ENCODE peak calls at places on chromosomes 6 and 20, in five cellular contexts. One of them, this sample, is unnamed.

GRCh38 chr6:44053106-44053756 is 74.0 kb downstream of the MRPL14 start:
- DNase-seq in right cardiac atrium: no peak
- DNase-seq in A549: no peak
- DNase-seq in Peyer's patch: no peak
- DNase-seq in heart left ventricle: no peak
- DNase-seq in this sample: no peak

GRCh38 chr6:85669735-85670194 is 27.1 kb upstream of the SYNCRIP start:
- DNase-seq in heart left ventricle: no peak
- DNase-seq in right cardiac atrium: no peak
- DNase-seq in Peyer's patch: peak; percentile 18
- DNase-seq in A549: no peak
- DNase-seq in this sample: peak; percentile 69

GRCh38 chr20:10352934-10353866 is 80.8 kb downstream of the MKKS start:
- DNase-seq in right cardiac atrium: no peak
- DNase-seq in Peyer's patch: no peak
- DNase-seq in A549: peak; percentile 31
- DNase-seq in heart left ventricle: no peak
- DNase-seq in this sample: no peak

GRCh38 chr6:36724514-36725385 is 27.1 kb downstream of the RAB44 start:
- DNase-seq in A549: peak; percentile 72
- DNase-seq in heart left ventricle: peak; percentile 42
- DNase-seq in Peyer's patch: peak; percentile 70
- DNase-seq in right cardiac atrium: peak; percentile 86
- DNase-seq in this sample: no peak

GRCh38 chr6:25366785-25367657 is 87.8 kb downstream of the CARMIL1 start:
- DNase-seq in right cardiac atrium: no peak
- DNase-seq in heart left ventricle: no peak
- DNase-seq in Peyer's patch: peak; percentile 36
- DNase-seq in A549: no peak
- DNase-seq in this sample: no peak

GRCh38 chr6:40395066-40395697 is 192.0 kb downstream of the LRFN2 start:
- DNase-seq in right cardiac atrium: no peak
- DNase-seq in heart left ventricle: no peak
- DNase-seq in A549: no peak
- DNase-seq in Peyer's patch: no peak
- DNase-seq in this sample: no peak

GRCh38 chr20:4087923-4088322 is 72.6 kb upstream of the RNF24 start:
- DNase-seq in right cardiac atrium: no peak
- DNase-seq in A549: no peak
- DNase-seq in Peyer's patch: no peak
- DNase-seq in heart left ventricle: no peak
- DNase-seq in this sample: no peak

GRCh38 chr20:59515013-59515905 is 89.1 kb upstream of the PHACTR3 start:
- DNase-seq in right cardiac atrium: peak; percentile 88
- DNase-seq in A549: peak; percentile 88
- DNase-seq in Peyer's patch: no peak
- DNase-seq in heart left ventricle: peak; percentile 61
- DNase-seq in this sample: no peak

GRCh38 chr6:119757467-119757866 is 407.9 kb upstream of the MAN1A1 start:
- DNase-seq in heart left ventricle: no peak
- DNase-seq in A549: no peak
- DNase-seq in right cardiac atrium: no peak
- DNase-seq in Peyer's patch: no peak
- DNase-seq in this sample: peak; percentile 8

GRCh38 chr6:158781692-158782373 is 37.3 kb downstream of the EZR start:
- DNase-seq in heart left ventricle: no peak
- DNase-seq in right cardiac atrium: no peak
- DNase-seq in Peyer's patch: no peak
- DNase-seq in A549: no peak
- DNase-seq in this sample: no peak

GRCh38 chr6:132669690-132670291 is 10.8 kb upstream of the TAAR1 start:
- DNase-seq in Peyer's patch: no peak
- DNase-seq in right cardiac atrium: no peak
- DNase-seq in heart left ventricle: no peak
- DNase-seq in A549: peak; percentile 15
- DNase-seq in this sample: no peak

GRCh38 chr6:43220439-43220951 is 8.8 kb downstream of the DNPH1 start:
- DNase-seq in right cardiac atrium: no peak
- DNase-seq in Peyer's patch: no peak
- DNase-seq in A549: no peak
- DNase-seq in heart left ventricle: no peak
- DNase-seq in this sample: no peak

GRCh38 chr6:144232434-144233223 is 52.5 kb upstream of the UTRN start:
- DNase-seq in right cardiac atrium: no peak
- DNase-seq in heart left ventricle: no peak
- DNase-seq in Peyer's patch: no peak
- DNase-seq in A549: no peak
- DNase-seq in this sample: no peak

GRCh38 chr20:32251470-32251869 is 26.0 kb upstream of the KIF3B start:
- DNase-seq in Peyer's patch: no peak
- DNase-seq in heart left ventricle: no peak
- DNase-seq in right cardiac atrium: no peak
- DNase-seq in A549: no peak
- DNase-seq in this sample: no peak

GRCh38 chr20:59845472-59845871 is 88.0 kb downstream of the SYCP2 start:
- DNase-seq in right cardiac atrium: no peak
- DNase-seq in A549: no peak
- DNase-seq in Peyer's patch: no peak
- DNase-seq in heart left ventricle: no peak
- DNase-seq in this sample: no peak

GRCh38 chr20:4856022-4856755 is 134.5 kb downstream of the PRND start:
- DNase-seq in A549: no peak
- DNase-seq in Peyer's patch: no peak
- DNase-seq in heart left ventricle: no peak
- DNase-seq in right cardiac atrium: no peak
- DNase-seq in this sample: no peak

GRCh38 chr20:45487231-45487635 is 17.7 kb downstream of the WFDC2 start:
- DNase-seq in right cardiac atrium: no peak
- DNase-seq in A549: peak; percentile 20
- DNase-seq in Peyer's patch: no peak
- DNase-seq in heart left ventricle: no peak
- DNase-seq in this sample: no peak

GRCh38 chr6:26270903-26271639 is 93.9 kb upstream of the BTN3A2 start:
- DNase-seq in right cardiac atrium: peak; percentile 73
- DNase-seq in Peyer's patch: peak; percentile 65
- DNase-seq in heart left ventricle: peak; percentile 60
- DNase-seq in A549: no peak
- DNase-seq in this sample: no peak

GRCh38 chr6:24809728-24810127 is 11.0 kb upstream of the ARMH2 start:
- DNase-seq in right cardiac atrium: no peak
- DNase-seq in Peyer's patch: no peak
- DNase-seq in A549: no peak
- DNase-seq in heart left ventricle: no peak
- DNase-seq in this sample: no peak

GRCh38 chr6:84872996-84873395 is 108.6 kb upstream of the TBX18 start:
- DNase-seq in right cardiac atrium: no peak
- DNase-seq in A549: no peak
- DNase-seq in Peyer's patch: no peak
- DNase-seq in heart left ventricle: no peak
- DNase-seq in this sample: no peak

GRCh38 chr6:34143884-34144580 is 1.9 kb downstream of the GRM4 start:
- DNase-seq in A549: peak; percentile 40
- DNase-seq in heart left ventricle: no peak
- DNase-seq in Peyer's patch: peak; percentile 36
- DNase-seq in right cardiac atrium: no peak
- DNase-seq in this sample: no peak

GRCh38 chr20:10864076-10864672 is 190.4 kb upstream of the JAG1 start:
- DNase-seq in heart left ventricle: peak; percentile 33
- DNase-seq in Peyer's patch: no peak
- DNase-seq in A549: no peak
- DNase-seq in right cardiac atrium: peak; percentile 73
- DNase-seq in this sample: no peak

GRCh38 chr6:27375613-27376079 is 12.9 kb upstream of the ZNF391 start:
- DNase-seq in Peyer's patch: no peak
- DNase-seq in right cardiac atrium: no peak
- DNase-seq in A549: no peak
- DNase-seq in heart left ventricle: no peak
- DNase-seq in this sample: no peak

GRCh38 chr6:134379086-134379485 is 61.2 kb upstream of the SGK1 start:
- DNase-seq in Peyer's patch: no peak
- DNase-seq in A549: no peak
- DNase-seq in right cardiac atrium: no peak
- DNase-seq in heart left ventricle: no peak
- DNase-seq in this sample: peak; percentile 97

GRCh38 chr6:113122060-113122459 is 735.1 kb upstream of the MARCKS start:
- DNase-seq in Peyer's patch: no peak
- DNase-seq in heart left ventricle: peak; percentile 18
- DNase-seq in A549: peak; percentile 46
- DNase-seq in right cardiac atrium: peak; percentile 20
- DNase-seq in this sample: peak; percentile 66

GRCh38 chr6:106883808-106884262 is 90.7 kb downstream of the CD24 start:
- DNase-seq in Peyer's patch: no peak
- DNase-seq in right cardiac atrium: no peak
- DNase-seq in heart left ventricle: no peak
- DNase-seq in A549: no peak
- DNase-seq in this sample: no peak

GRCh38 chr6:61585504-61585903 is 700.5 kb downstream of the KHDRBS2 start:
- DNase-seq in right cardiac atrium: no peak
- DNase-seq in Peyer's patch: no peak
- DNase-seq in A549: no peak
- DNase-seq in heart left ventricle: no peak
- DNase-seq in this sample: no peak

GRCh38 chr6:49713346-49713745 is at the start of gene CRISP2:
- DNase-seq in A549: no peak
- DNase-seq in heart left ventricle: no peak
- DNase-seq in right cardiac atrium: no peak
- DNase-seq in Peyer's patch: no peak
- DNase-seq in this sample: no peak

GRCh38 chr20:23132930-23133559 is 46.9 kb upstream of the CD93 start:
- DNase-seq in right cardiac atrium: peak; percentile 84
- DNase-seq in A549: no peak
- DNase-seq in Peyer's patch: no peak
- DNase-seq in heart left ventricle: peak; percentile 72
- DNase-seq in this sample: no peak

GRCh38 chr6:34015576-34015975 is 130.3 kb downstream of the GRM4 start:
- DNase-seq in A549: no peak
- DNase-seq in heart left ventricle: no peak
- DNase-seq in Peyer's patch: no peak
- DNase-seq in right cardiac atrium: no peak
- DNase-seq in this sample: no peak

GRCh38 chr6:24981385-24981758 is 45.6 kb upstream of the RIPOR2 start:
- DNase-seq in right cardiac atrium: no peak
- DNase-seq in Peyer's patch: no peak
- DNase-seq in heart left ventricle: no peak
- DNase-seq in A549: no peak
- DNase-seq in this sample: no peak

GRCh38 chr6:163340201-163340887 is 74.2 kb upstream of the QKI start:
- DNase-seq in right cardiac atrium: no peak
- DNase-seq in heart left ventricle: no peak
- DNase-seq in Peyer's patch: no peak
- DNase-seq in A549: no peak
- DNase-seq in this sample: no peak

GRCh38 chr6:163338671-163339405 is 75.7 kb upstream of the QKI start:
- DNase-seq in A549: no peak
- DNase-seq in right cardiac atrium: peak; percentile 70
- DNase-seq in heart left ventricle: peak; percentile 67
- DNase-seq in Peyer's patch: no peak
- DNase-seq in this sample: no peak

GRCh38 chr6:163337958-163338357 is 76.6 kb upstream of the QKI start:
- DNase-seq in Peyer's patch: no peak
- DNase-seq in A549: no peak
- DNase-seq in heart left ventricle: no peak
- DNase-seq in right cardiac atrium: no peak
- DNase-seq in this sample: peak; percentile 29

GRCh38 chr6:163341224-163341623 is 73.3 kb upstream of the QKI start:
- DNase-seq in A549: no peak
- DNase-seq in Peyer's patch: no peak
- DNase-seq in heart left ventricle: no peak
- DNase-seq in right cardiac atrium: no peak
- DNase-seq in this sample: no peak

DNA sequence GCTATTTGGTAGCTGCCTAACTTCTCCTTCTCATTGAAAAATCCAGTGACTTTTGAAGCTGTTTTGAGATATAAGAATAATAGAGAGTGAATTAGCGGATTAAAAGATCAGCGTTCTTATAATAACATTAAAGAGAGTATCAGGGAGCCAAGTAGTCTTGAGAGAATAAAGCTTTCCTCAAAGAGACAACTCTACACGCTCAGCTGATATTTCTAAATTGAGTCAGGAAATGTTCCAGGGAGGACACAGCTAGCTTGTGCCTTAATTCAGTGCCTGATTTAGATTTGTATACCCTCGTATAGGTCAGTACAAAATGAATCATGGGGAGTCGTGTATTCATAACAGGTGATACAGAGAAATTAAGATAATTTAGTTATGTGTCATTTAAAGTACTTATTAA is 75.1 kb upstream of the QKI start:
- DNase-seq in right cardiac atrium: no peak
- DNase-seq in A549: no peak
- DNase-seq in heart left ventricle: no peak
- DNase-seq in Peyer's patch: no peak
- DNase-seq in this sample: no peak
- H3K27ac ChIP-seq in right cardiac atrium: no peak overlapping the region
- H3K27ac ChIP-seq in A549: no peak overlapping the region
- H3K27ac ChIP-seq in heart left ventricle: peak overlapping the region; percentile 96
- H3K27ac ChIP-seq in Peyer's patch: no peak overlapping the region
- H3K27ac ChIP-seq in this sample: no peak overlapping the region

GRCh38 chr6:128365520-128366160 is 154.8 kb downstream of the PTPRK start:
- DNase-seq in Peyer's patch: no peak
- DNase-seq in A549: no peak
- DNase-seq in right cardiac atrium: no peak
- DNase-seq in heart left ventricle: no peak
- DNase-seq in this sample: no peak
- H3K27ac ChIP-seq in Peyer's patch: no peak overlapping the region
- H3K27ac ChIP-seq in A549: no peak overlapping the region
- H3K27ac ChIP-seq in right cardiac atrium: no peak overlapping the region
- H3K27ac ChIP-seq in heart left ventricle: no peak overlapping the region
- H3K27ac ChIP-seq in this sample: no peak overlapping the region

GRCh38 chr6:80003841-80004198 is 629 bp upstream of the TTK start:
- DNase-seq in Peyer's patch: peak; percentile 28
- DNase-seq in heart left ventricle: peak; percentile 18
- DNase-seq in right cardiac atrium: peak; percentile 61
- DNase-seq in A549: no peak
- DNase-seq in this sample: no peak
- H3K27ac ChIP-seq in Peyer's patch: peak overlapping the region; percentile 77
- H3K27ac ChIP-seq in heart left ventricle: peak overlapping the region; percentile 74
- H3K27ac ChIP-seq in right cardiac atrium: peak overlapping the region; percentile 89
- H3K27ac ChIP-seq in A549: peak overlapping the region; percentile 86
- H3K27ac ChIP-seq in this sample: peak overlapping the region; percentile 73

DNA sequence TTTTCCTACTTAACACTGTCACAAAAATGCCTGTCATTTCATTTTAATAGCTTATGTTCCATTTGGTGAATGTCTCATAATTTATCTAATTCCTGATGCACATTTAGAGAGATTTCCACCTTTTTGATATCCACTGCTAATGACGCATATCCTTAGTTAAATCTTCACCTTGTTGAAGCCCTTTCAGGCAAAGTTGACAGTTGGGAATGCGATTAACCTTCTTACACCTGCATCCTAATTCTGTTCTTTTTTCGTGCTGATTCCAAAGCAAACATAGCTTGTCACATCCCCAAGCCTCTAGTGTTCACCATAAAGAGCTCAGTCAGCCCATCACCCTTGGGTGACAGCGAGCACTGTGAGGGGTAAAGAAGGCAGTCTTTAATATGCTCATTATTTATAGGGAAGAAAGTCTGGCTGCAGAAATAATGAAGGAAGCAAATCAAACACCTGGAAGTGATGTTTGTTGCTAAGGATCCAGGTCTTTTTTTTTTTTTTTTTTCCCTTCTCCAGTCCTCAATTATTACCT is 205.6 kb downstream of the DTNBP1 start:
- DNase-seq in Peyer's patch: no peak
- DNase-seq in A549: no peak
- DNase-seq in heart left ventricle: no peak
- DNase-seq in right cardiac atrium: no peak
- DNase-seq in this sample: no peak
- H3K27ac ChIP-seq in Peyer's patch: no peak overlapping the region
- H3K27ac ChIP-seq in A549: no peak overlapping the region
- H3K27ac ChIP-seq in heart left ventricle: no peak overlapping the region
- H3K27ac ChIP-seq in right cardiac atrium: no peak overlapping the region
- H3K27ac ChIP-seq in this sample: no peak overlapping the region

This sample was measured in epithelial cell of prostate.